ENCODE peak calls at places on chromosomes 16 and 17, in six cellular contexts. W is endodermal cell, A is tibial nerve, G is fibroblast of the aortic adventitia, I is tibial artery, M is DND-41. V is an unnamed sample.

GRCh38 chr17:27236710-27237315 is 57.1 kb upstream of the WSB1 start:
- DNase-seq in I (peak; percentile 85), W (peak; percentile 94), A (peak; percentile 98), M (peak; percentile 66), G (peak; percentile 89), V (peak; percentile 65)

GRCh38 chr17:8337802-8338744 is 1.6 kb upstream of the ODF4 start:
- DNase-seq in A (no peak), M (no peak), W (peak; percentile 72), G (peak; percentile 9), I (no peak), V (no peak)

GRCh38 chr17:59160203-59161025 is 4.9 kb downstream of the PRR11 start:
- DNase-seq in G (peak; percentile 12), M (no peak), A (no peak), W (peak; percentile 26), I (no peak), V (no peak)

GRCh38 chr16:49050607-49051006 is 231.0 kb downstream of the CBLN1 start:
- DNase-seq in I (no peak), G (peak; percentile 77), W (no peak), A (no peak), M (no peak), V (no peak)

GRCh38 chr17:79812969-79813825 is 16.3 kb upstream of the CBX8 start:
- DNase-seq in W (peak; percentile 80), A (no peak), G (no peak), I (no peak), M (peak; percentile 64), V (no peak)

GRCh38 chr16:66334856-66335255 is 31.6 kb upstream of the CDH5 start:
- DNase-seq in A (no peak), M (no peak), G (no peak), I (no peak), W (no peak), V (no peak)

GRCh38 chr16:17497648-17498047 is 26.9 kb upstream of the XYLT1 start:
- DNase-seq in A (no peak), W (no peak), I (no peak), G (no peak), M (no peak), V (peak; percentile 70)

GRCh38 chr16:48384305-48384981 is 770 bp downstream of the SIAH1 start:
- DNase-seq in I (peak; percentile 78), A (peak; percentile 35), M (peak; percentile 41), G (peak; percentile 54), W (peak; percentile 85), V (peak; percentile 46)

GRCh38 chr16:85704011-85704410 is 15.3 kb upstream of the GINS2 start:
- DNase-seq in W (no peak), G (no peak), A (no peak), M (no peak), I (no peak), V (no peak)

GRCh38 chr16:26905336-26905735 is 161.4 kb upstream of the C16orf82 start:
- DNase-seq in A (no peak), W (no peak), M (no peak), G (peak; percentile 11), I (no peak), V (peak; percentile 76)

GRCh38 chr16:85138073-85138824 is 26.0 kb upstream of the CIBAR2 start:
- DNase-seq in G (no peak), A (no peak), W (no peak), M (no peak), I (no peak), V (no peak)

GRCh38 chr17:83192161-83192788 is 112.9 kb downstream of the METRNL start:
- DNase-seq in G (peak; percentile 50), M (no peak), A (peak; percentile 84), I (peak; percentile 81), W (no peak), V (peak; percentile 78)

GRCh38 chr16:65672960-65673359 is 551.1 kb upstream of the CDH11 start:
- DNase-seq in M (no peak), G (peak; percentile 84), I (no peak), W (peak; percentile 57), A (no peak), V (peak; percentile 51)

GRCh38 chr16:19377864-19378263 is 39.8 kb upstream of the TMC5 start:
- DNase-seq in M (no peak), A (no peak), G (peak; percentile 4), I (no peak), W (no peak), V (no peak)

GRCh38 chr17:10742431-10742830 is 12.6 kb upstream of the TMEM220 start:
- DNase-seq in A (no peak), I (no peak), W (no peak), M (no peak), G (no peak), V (no peak)

GRCh38 chr17:36182176-36183000 is 6.0 kb upstream of the TBC1D3B start:
- DNase-seq in A (no peak), M (no peak), I (no peak), G (no peak), W (no peak), V (no peak)

GRCh38 chr17:68290268-68290954 is 516 bp downstream of the SLC16A6 start:
- DNase-seq in W (peak; percentile 84), M (peak; percentile 87), A (no peak), G (no peak), I (no peak), V (no peak)

GRCh38 chr17:52947418-52947817 is 788.9 kb upstream of the CA10 start:
- DNase-seq in G (no peak), I (no peak), W (no peak), M (no peak), A (no peak), V (no peak)

GRCh38 chr17:76153640-76154039 is 12.6 kb upstream of the FOXJ1 start:
- DNase-seq in G (peak; percentile 54), M (no peak), I (peak; percentile 41), W (peak; percentile 87), A (peak; percentile 45), V (peak; percentile 11)

GRCh38 chr16:65212791-65213190 is 90.9 kb upstream of the CDH11 start:
- DNase-seq in W (no peak), I (no peak), G (no peak), A (no peak), M (no peak), V (no peak)

GRCh38 chr17:81322271-81323082 is 27.4 kb upstream of the SLC38A10 start:
- DNase-seq in I (no peak), W (peak; percentile 87), M (peak; percentile 58), G (no peak), A (no peak), V (peak; percentile 17)

DNA sequence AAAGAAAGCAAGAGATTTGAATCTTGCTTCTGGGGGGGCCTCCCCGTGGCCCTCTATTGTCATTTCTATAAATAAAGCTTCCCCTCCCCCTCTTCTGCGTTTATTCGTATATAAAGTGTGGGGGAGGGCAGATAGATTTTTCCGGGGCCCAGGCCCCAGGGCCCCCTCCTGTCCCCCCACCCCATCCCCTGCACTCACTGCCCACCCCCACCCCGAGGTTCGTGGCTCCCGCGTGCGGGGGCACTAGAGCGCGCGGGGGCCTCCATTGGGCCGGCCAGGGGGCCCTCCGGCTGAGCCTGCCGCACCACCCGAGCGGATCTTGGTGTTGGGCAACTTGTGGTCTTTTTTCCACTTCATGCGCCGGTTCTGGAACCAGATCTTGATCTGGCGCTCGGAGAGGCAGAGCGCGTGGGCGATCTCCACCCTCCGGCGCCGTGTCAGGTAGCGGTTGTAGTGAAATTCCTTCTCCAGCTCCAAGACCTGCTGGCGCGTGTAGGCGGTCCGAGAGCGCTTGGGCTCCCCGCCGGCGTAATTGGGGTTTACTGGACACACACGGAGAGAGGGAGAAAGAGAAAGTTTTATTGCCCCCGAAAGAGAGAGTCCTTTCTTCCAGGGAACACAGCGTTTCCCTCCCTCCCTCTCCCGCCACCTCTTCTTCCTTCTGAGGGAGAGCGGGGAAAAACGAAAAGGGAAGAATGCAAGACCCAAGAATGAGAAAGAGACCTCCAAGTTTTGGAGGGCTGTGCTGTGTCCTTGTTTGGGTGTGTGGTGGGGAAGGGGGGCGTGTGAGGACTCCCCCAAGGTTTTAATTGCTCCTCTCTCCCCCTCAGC is 1.5 kb downstream of the HOXB4 start:
- DNase-seq in G (peak; percentile 84), I (no peak), W (peak; percentile 71), A (no peak), M (no peak), V (peak; percentile 75)
- H3K4me3 ChIP-seq in G (peak overlapping the region; percentile 77), I (peak overlapping the region; percentile 60), W (no peak overlapping the region), A (peak overlapping the region; percentile 34), M (no peak overlapping the region), V (peak overlapping the region; percentile 82)

GRCh38 chr16:87279094-87279658 is 38.0 kb downstream of the C16orf95 start:
- DNase-seq in W (no peak), I (no peak), A (no peak), M (no peak), G (no peak), V (no peak)

GRCh38 chr16:87276091-87276561 is 41.1 kb downstream of the C16orf95 start:
- DNase-seq in A (no peak), I (no peak), M (no peak), G (no peak), W (no peak), V (no peak)

GRCh38 chr16:87276926-87277325 is 40.3 kb downstream of the C16orf95 start:
- DNase-seq in M (no peak), I (no peak), W (no peak), G (peak; percentile 6), A (no peak), V (no peak)

GRCh38 chr16:87274808-87275207 is 42.4 kb downstream of the C16orf95 start:
- DNase-seq in I (no peak), W (no peak), A (no peak), M (no peak), G (no peak), V (peak; percentile 15)

GRCh38 chr16:87278191-87279093 is 38.8 kb downstream of the C16orf95 start:
- DNase-seq in I (peak; percentile 89), W (peak; percentile 96), A (peak; percentile 84), G (peak; percentile 85), M (peak; percentile 53), V (peak; percentile 80)
- TF ChIP-seq CTCF in I (peak; percentile 82), W (peak; percentile 97), A (peak; percentile 74), G (peak; percentile 95), M (peak; percentile 82), V (peak; percentile 92)

DNA sequence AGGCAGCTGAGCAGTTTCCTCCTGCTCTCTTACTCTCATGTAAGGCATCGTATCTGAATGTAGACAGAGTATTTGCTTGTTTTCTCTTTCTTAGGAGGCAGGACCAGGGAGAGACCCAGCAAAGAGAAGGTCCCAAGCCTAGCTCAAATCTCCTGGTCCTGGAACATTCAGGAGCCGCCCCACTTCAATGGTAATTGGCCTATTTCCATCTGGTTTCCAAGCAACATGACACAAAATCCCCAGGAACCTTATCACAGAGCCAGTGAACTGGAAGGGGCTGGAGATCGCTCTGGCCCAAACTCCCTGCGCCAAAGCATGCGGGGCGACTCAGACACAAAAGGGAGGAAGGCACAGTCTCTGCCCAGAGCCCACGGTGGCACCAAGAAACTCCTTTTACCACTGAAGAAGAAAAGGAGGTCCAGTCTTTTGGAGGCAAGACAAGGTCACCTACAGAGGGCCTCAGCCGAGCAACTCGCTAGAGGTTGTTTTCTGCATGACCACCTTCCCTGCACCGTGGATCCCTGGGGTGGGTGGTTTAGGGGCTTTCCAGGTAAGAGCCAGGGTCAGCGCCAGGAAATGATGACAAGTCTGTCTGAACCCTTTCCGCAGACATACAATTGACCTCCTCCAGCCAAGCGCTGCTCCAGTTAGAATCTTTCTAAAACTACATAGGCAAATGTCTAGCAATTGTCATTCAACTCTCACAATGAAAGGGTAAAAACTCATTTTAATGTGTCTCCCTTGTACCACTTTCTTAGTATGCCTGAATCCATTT is 394.7 kb downstream of the SOX9 start:
- DNase-seq in I (no peak), G (peak; percentile 61), A (no peak), M (no peak), W (no peak), V (no peak)
- H3K4me3 ChIP-seq in I (no peak overlapping the region), G (no peak overlapping the region), A (no peak overlapping the region), M (no peak overlapping the region), W (no peak overlapping the region), V (no peak overlapping the region)

DNA sequence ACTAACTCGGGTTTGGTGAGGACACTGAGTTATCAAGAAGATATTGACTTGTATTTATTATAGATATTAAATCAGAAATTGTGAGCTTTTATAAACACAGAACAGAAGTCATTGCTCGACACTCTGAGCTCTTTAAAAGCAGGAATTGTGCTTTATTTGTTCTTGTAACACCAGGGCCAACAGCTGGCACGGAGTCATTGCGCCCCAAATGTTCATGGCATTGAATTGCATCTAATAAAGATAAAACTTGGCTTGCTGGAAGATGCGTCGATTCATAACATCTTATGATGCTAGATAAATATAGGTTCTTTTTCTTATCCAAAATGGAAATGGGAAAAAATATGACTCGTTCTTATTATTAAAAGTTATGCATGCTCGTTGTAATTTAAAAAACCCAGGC is 11.8 kb upstream of the MLYCD start:
- DNase-seq in W (no peak), G (no peak), M (no peak), A (no peak), I (no peak), V (peak; percentile 23)
- TF ChIP-seq CTCF in W (peak; percentile 54), G (peak; percentile 4), M (no peak), A (peak; percentile 12), I (no peak), V (peak; percentile 44)